ENCODE peak calls at places on chromosomes 11 and 22, in six cellular contexts. D is mesendoderm; M is stimulated activated CD8-positive, alpha-beta memory T cell treated with anti-CD3 and anti-CD28 coated beads, Interleukin-15, amount 100 ng/mL, for 24 hours; O is colonic mucosa; Y is neural progenitor cell; G is activated CD4-positive, alpha-beta T cell treated with anti-CD3 and anti-CD28 coated beads, Interleukin-2, amount 10 ng/mL, durations not matched to agents 7 days and 5 days. I is an unnamed sample.

GRCh38 chr11:120403966-120404365 is 67.8 kb downstream of the ARHGEF12 start:
- DNase-seq in Y (no peak), O (no peak), M (no peak), G (no peak), D (no peak), I (no peak)

GRCh38 chr22:19892925-19893324 is 38.3 kb upstream of the GNB1L start:
- DNase-seq in M (no peak), Y (no peak), D (no peak), G (no peak), O (no peak), I (no peak)

GRCh38 chr11:45067966-45068365 is 78.5 kb upstream of the PRDM11 start:
- DNase-seq in G (no peak), M (no peak), O (no peak), D (no peak), Y (no peak), I (no peak)

GRCh38 chr11:78583889-78584288 is 9.2 kb upstream of the NARS2 start:
- DNase-seq in O (no peak), G (no peak), M (no peak), Y (no peak), D (no peak), I (no peak)

GRCh38 chr22:45934659-45935341 is 42.2 kb downstream of the WNT7B start:
- DNase-seq in G (no peak), Y (no peak), O (no peak), M (no peak), D (no peak), I (no peak)

GRCh38 chr11:63915961-63916836 is 765 bp downstream of the RCOR2 start:
- DNase-seq in M (no peak), O (peak; percentile 78), G (peak; percentile 33), Y (peak; percentile 94), D (peak; percentile 93), I (peak; percentile 53)

GRCh38 chr11:35911616-35912165 is 32.2 kb upstream of the LDLRAD3 start:
- DNase-seq in D (no peak), O (no peak), Y (no peak), G (no peak), M (no peak), I (no peak)

GRCh38 chr11:20156280-20156875 is 3.9 kb downstream of the DBX1 start:
- DNase-seq in D (peak; percentile 54), O (peak; percentile 32), G (peak; percentile 36), Y (peak; percentile 80), M (no peak), I (peak; percentile 43)

GRCh38 chr11:17574799-17575144 is 27.7 kb downstream of the OTOG start:
- DNase-seq in M (no peak), O (peak; percentile 13), G (no peak), Y (no peak), D (no peak), I (no peak)

GRCh38 chr11:64400096-64400495 is 41.1 kb downstream of the RPS6KA4 start:
- DNase-seq in M (no peak), D (no peak), O (no peak), Y (no peak), G (no peak), I (no peak)

GRCh38 chr22:23520875-23521441 is 59.1 kb downstream of the IGLL1 start:
- DNase-seq in Y (peak; percentile 45), D (no peak), G (no peak), M (no peak), O (peak; percentile 55), I (no peak)

GRCh38 chr11:95790933-95791247 is 592 bp downstream of the CEP57 start:
- DNase-seq in D (peak; percentile 90), O (peak; percentile 85), Y (peak; percentile 77), G (peak; percentile 68), M (peak; percentile 16), I (peak; percentile 38)

GRCh38 chr22:37242395-37242918 is 1.6 kb downstream of the RAC2 start:
- DNase-seq in Y (no peak), M (no peak), D (peak; percentile 71), O (peak; percentile 68), G (peak; percentile 96), I (peak; percentile 80)

GRCh38 chr11:64859542-64860414 is 15.3 kb upstream of the CDC42BPG start:
- DNase-seq in M (no peak), O (no peak), D (no peak), G (peak; percentile 82), Y (no peak), I (peak; percentile 78)

GRCh38 chr22:44088976-44089570 is 65.0 kb downstream of the PARVB start:
- DNase-seq in G (no peak), Y (no peak), M (no peak), D (no peak), O (no peak), I (no peak)

I was measured in germinal center.